ENCODE peak calls at places on chromosome 1, in eight cellular contexts. U is endothelial cell of umbilical vein, M is adrenal gland, V is K562, C is prostate gland, F is erythroblast, K is heart left ventricle, L is HCT116. H is an unnamed sample.

GRCh38 chr1:222909586-222909985 is 94.7 kb downstream of the DISP1 start:
- DNase-seq in U (no peak), M (no peak), V (no peak), C (no peak), F (no peak), K (peak; percentile 30), L (no peak), H (no peak)

GRCh38 chr1:174800221-174800791 is 199.4 kb upstream of the CACYBP start:
- DNase-seq in U (no peak), M (peak; percentile 27), V (no peak), C (peak; percentile 6), F (no peak), K (no peak), L (no peak), H (peak; percentile 12)

GRCh38 chr1:171486048-171486519 is 754 bp downstream of the PRRC2C start:
- DNase-seq in U (peak; percentile 71), M (no peak), V (peak; percentile 51), C (peak; percentile 43), F (peak; percentile 74), K (peak; percentile 47), L (peak; percentile 16), H (no peak)

GRCh38 chr1:155226188-155226909 is 17.9 kb downstream of the MTX1 start:
- DNase-seq in U (peak; percentile 91), M (no peak), V (peak; percentile 80), C (no peak), F (peak; percentile 89), K (peak; percentile 63), L (peak; percentile 71), H (peak; percentile 82)

GRCh38 chr1:67733741-67734690 is 49.0 kb downstream of the GADD45A start:
- DNase-seq in U (peak; percentile 52), M (no peak), V (peak; percentile 93), C (no peak), F (peak; percentile 94), K (no peak), L (no peak), H (no peak)

GRCh38 chr1:201142011-201142853 is 12.0 kb downstream of the TMEM9 start:
- DNase-seq in U (no peak), M (no peak), V (no peak), C (no peak), F (no peak), K (no peak), L (no peak), H (no peak)

GRCh38 chr1:107450899-107451664 is 310.2 kb downstream of the NTNG1 start:
- DNase-seq in U (no peak), M (no peak), V (no peak), C (no peak), F (no peak), K (no peak), L (no peak), H (no peak)

GRCh38 chr1:86648255-86648654 is 56.1 kb upstream of the SH3GLB1 start:
- DNase-seq in U (peak; percentile 79), M (no peak), V (no peak), C (no peak), F (no peak), K (no peak), L (peak; percentile 43), H (no peak)

GRCh38 chr1:31102501-31102950 is 37.0 kb upstream of the PUM1 start:
- DNase-seq in U (no peak), M (peak; percentile 20), V (peak; percentile 14), C (no peak), F (no peak), K (no peak), L (no peak), H (peak; percentile 53)

GRCh38 chr1:108725906-108726305 is 13.2 kb downstream of the FNDC7 start:
- DNase-seq in U (no peak), M (no peak), V (no peak), C (no peak), F (no peak), K (no peak), L (no peak), H (no peak)

GRCh38 chr1:15701784-15702183 is 17.7 kb downstream of the PLEKHM2 start:
- DNase-seq in U (no peak), M (no peak), V (no peak), C (no peak), F (no peak), K (no peak), L (no peak), H (no peak)

GRCh38 chr1:15705184-15705566 is 21.1 kb downstream of the PLEKHM2 start:
- DNase-seq in U (no peak), M (no peak), V (no peak), C (no peak), F (no peak), K (no peak), L (no peak), H (no peak)

GRCh38 chr1:15704526-15705183 is 20.5 kb downstream of the PLEKHM2 start:
- DNase-seq in U (no peak), M (no peak), V (no peak), C (no peak), F (no peak), K (no peak), L (no peak), H (no peak)

GRCh38 chr1:15702722-15703550 is 18.8 kb downstream of the PLEKHM2 start:
- DNase-seq in U (peak; percentile 39), M (no peak), V (peak; percentile 45), C (no peak), F (peak; percentile 26), K (peak; percentile 56), L (no peak), H (no peak)

GRCh38 chr1:15703562-15703961 is 19.4 kb downstream of the PLEKHM2 start:
- DNase-seq in U (peak; percentile 56), M (peak; percentile 73), V (no peak), C (peak; percentile 49), F (no peak), K (peak; percentile 88), L (no peak), H (peak; percentile 82)
- TF ChIP-seq POLR2A in U (no peak), M (peak; percentile 6), V (no peak), C (peak; percentile 42), F (no peak), K (no peak), L (no peak), H (peak; percentile 89)

GRCh38 chr1:205792946-205793673 is 17.8 kb upstream of the RAB29 start:
- DNase-seq in U (no peak), M (no peak), V (no peak), C (no peak), F (no peak), K (no peak), L (no peak), H (no peak)

GRCh38 chr1:205793959-205794730 is 18.9 kb downstream of the SLC41A1 start:
- DNase-seq in U (no peak), M (no peak), V (no peak), C (no peak), F (no peak), K (no peak), L (no peak), H (no peak)

GRCh38 chr1:205787287-205787916 is 12.1 kb upstream of the RAB29 start:
- DNase-seq in U (no peak), M (no peak), V (peak; percentile 70), C (no peak), F (peak; percentile 14), K (no peak), L (no peak), H (no peak)

GRCh38 chr1:205792481-205792881 is 17.2 kb upstream of the RAB29 start:
- DNase-seq in U (no peak), M (no peak), V (no peak), C (no peak), F (no peak), K (no peak), L (no peak), H (no peak)

GRCh38 chr1:205791568-205792180 is 16.4 kb upstream of the RAB29 start:
- DNase-seq in U (peak; percentile 53), M (peak; percentile 60), V (peak; percentile 86), C (peak; percentile 61), F (peak; percentile 77), K (no peak), L (no peak), H (peak; percentile 78)
- TF ChIP-seq POLR2A in U (no peak), M (no peak), V (no peak), C (no peak), F (no peak), K (no peak), L (no peak), H (no peak)

DNA sequence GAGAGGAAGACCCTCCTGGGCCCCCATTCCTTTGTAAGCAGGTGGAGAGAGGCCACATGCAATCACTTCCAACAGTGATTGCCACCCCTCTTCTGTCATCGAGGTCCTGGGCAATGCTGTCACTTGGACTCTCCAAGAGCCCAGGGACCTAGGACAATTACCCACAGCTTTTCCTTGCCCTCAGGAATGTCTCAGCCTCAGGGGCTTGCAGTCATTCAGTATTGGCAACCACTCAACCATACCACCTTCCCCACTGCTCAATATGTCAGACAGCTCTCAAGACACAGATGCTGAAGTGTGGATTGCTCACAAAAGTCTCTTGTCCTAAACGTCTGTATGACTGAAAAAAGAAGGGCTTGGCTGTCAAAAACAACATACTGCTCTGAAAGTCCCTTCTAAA is 87.8 kb downstream of the PTPN14 start:
- DNase-seq in U (no peak), M (no peak), V (no peak), C (no peak), F (no peak), K (no peak), L (no peak), H (no peak)
- TF ChIP-seq POLR2A in U (no peak), M (no peak), V (no peak), C (no peak), F (no peak), K (no peak), L (no peak), H (no peak)

DNA sequence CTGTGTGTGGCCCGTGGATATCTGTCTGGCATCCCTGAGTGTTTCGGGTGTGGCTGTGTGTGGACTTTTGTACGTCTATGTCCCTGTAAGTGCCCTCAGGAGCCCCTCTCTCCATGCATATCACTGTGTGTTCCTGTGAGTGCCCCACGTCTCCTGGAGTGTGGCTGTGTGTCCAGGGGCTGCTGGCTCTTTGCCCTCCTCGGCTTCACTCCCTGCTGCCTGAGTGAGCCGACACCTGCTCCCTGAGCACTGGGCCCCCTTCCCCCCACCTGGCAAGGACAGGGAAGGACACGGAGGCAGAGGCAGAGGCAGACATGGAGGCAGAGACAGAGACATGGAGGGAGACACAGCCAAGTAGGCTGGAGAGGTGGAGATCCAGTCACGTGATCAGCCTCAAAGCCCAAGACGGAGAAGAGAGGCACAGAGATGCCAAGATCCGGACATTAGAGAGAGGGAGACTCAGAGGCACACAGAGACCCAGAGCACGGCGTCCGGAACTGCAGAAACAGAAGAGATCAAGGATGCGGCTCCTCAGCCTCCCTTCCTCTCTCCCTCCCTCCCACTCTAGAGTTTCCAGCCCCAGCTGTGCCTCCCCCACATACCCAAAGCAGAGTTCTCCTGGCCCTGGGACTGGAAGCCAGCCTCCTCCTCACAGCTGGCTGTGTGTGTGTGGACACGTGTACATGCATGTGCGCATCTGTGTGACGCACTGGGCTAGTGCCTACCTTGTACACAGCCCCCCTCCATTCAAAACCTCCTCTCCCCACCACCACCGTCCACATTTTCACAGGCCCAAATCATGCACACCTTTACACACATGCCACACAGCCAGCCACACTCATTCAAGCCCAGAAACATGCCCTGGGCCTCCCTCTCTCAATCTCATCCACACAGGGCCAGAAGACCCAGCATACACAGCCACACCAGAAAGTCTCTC is 39.0 kb upstream of the WASF2 start:
- DNase-seq in U (peak; percentile 48), M (peak; percentile 79), V (peak; percentile 77), C (peak; percentile 67), F (peak; percentile 45), K (peak; percentile 85), L (no peak), H (peak; percentile 79)
- TF ChIP-seq POLR2A in U (no peak), M (peak; percentile 11), V (peak; percentile 50), C (peak; percentile 4), F (no peak), K (no peak), L (no peak), H (no peak)

GRCh38 chr1:37595440-37596181 is at the start of gene GNL2:
- DNase-seq in U (peak; percentile 97), M (peak; percentile 96), V (peak; percentile 98), C (peak; percentile 96), F (peak; percentile 99), K (peak; percentile 98), L (peak; percentile 92), H (peak; percentile 94)
- TF ChIP-seq POLR2A in U (peak; percentile 87), M (peak; percentile 45), V (peak; percentile 98), C (peak; percentile 51), F (peak; percentile 94), K (no peak), L (peak; percentile 57), H (peak; percentile 49)